ENCODE peak calls at places on chromosomes 6 and 20, in four cellular contexts. J is HFFc6, Z is OCI-LY7, K is PC-9. V is an unnamed sample.

GRCh38 chr6:160992323-160993314 is 1.1 kb downstream of the MAP3K4 start:
- DNase-seq in J (peak), Z (peak), K (peak), V (peak)

GRCh38 chr6:43274916-43275597 is 23.0 kb upstream of the SLC22A7 start:
- DNase-seq in J (no peak), Z (no peak), K (no peak), V (peak)

GRCh38 chr20:48538058-48538825 is 289.6 kb downstream of the PREX1 start:
- DNase-seq in J (peak), Z (no peak), K (peak), V (no peak)

GRCh38 chr6:165231581-165232276 is 77.7 kb downstream of the C6orf118 start:
- DNase-seq in J (no peak), Z (peak), K (no peak), V (peak)

GRCh38 chr20:38825901-38826625 is 20.6 kb downstream of the PPP1R16B start:
- DNase-seq in J (peak), Z (no peak), K (peak), V (no peak)

GRCh38 chr20:61459705-61460104 is 207.6 kb downstream of the CDH4 start:
- DNase-seq in J (no peak), Z (no peak), K (no peak), V (no peak)

GRCh38 chr6:56101141-56101553 is 146.2 kb downstream of the COL21A1 start:
- DNase-seq in J (peak), Z (no peak), K (peak), V (no peak)

GRCh38 chr20:63100401-63100925 is 93.7 kb upstream of the BHLHE23 start:
- DNase-seq in J (no peak), Z (no peak), K (no peak), V (no peak)

GRCh38 chr20:38766071-38766470 is 17.8 kb downstream of the ACTR5 start:
- DNase-seq in J (no peak), Z (no peak), K (no peak), V (no peak)

GRCh38 chr20:63138855-63139341 is 77.0 kb downstream of the YTHDF1 start:
- DNase-seq in J (no peak), Z (no peak), K (no peak), V (no peak)

GRCh38 chr6:83518946-83519489 is 6.7 kb downstream of the PRSS35 start:
- DNase-seq in J (peak), Z (no peak), K (no peak), V (no peak)

GRCh38 chr20:50845566-50846211 is 50.8 kb downstream of the BCAS4 start:
- DNase-seq in J (no peak), Z (no peak), K (no peak), V (no peak)

GRCh38 chr6:147709396-147710272 is 201.1 kb downstream of the SAMD5 start:
- DNase-seq in J (no peak), Z (no peak), K (no peak), V (no peak)

GRCh38 chr20:49557449-49557848 is 10.5 kb downstream of the PTGIS start:
- DNase-seq in J (peak), Z (no peak), K (no peak), V (no peak)

GRCh38 chr6:80969439-80969838 is 783.0 kb downstream of the TENT5A start:
- DNase-seq in J (peak), Z (no peak), K (no peak), V (no peak)

GRCh38 chr6:43823390-43823789 is 53.4 kb downstream of the VEGFA start:
- DNase-seq in J (no peak), Z (no peak), K (no peak), V (no peak)

GRCh38 chr6:168863467-168863866 is 390.2 kb downstream of the THBS2 start:
- DNase-seq in J (no peak), Z (no peak), K (no peak), V (no peak)

GRCh38 chr20:8647868-8648495 is 420.9 kb upstream of the PLCB4 start:
- DNase-seq in J (no peak), Z (peak), K (no peak), V (no peak)

GRCh38 chr20:19347943-19348456 is 135.6 kb downstream of the SLC24A3 start:
- DNase-seq in J (no peak), Z (no peak), K (no peak), V (no peak)

GRCh38 chr6:169854813-169855212 is 103.4 kb downstream of the ERMARD start:
- DNase-seq in J (no peak), Z (no peak), K (no peak), V (no peak)

GRCh38 chr6:40425192-40425919 is 161.8 kb downstream of the LRFN2 start:
- DNase-seq in J (no peak), Z (no peak), K (no peak), V (peak)

GRCh38 chr6:30238178-30238795 is 25.1 kb upstream of the TRIM26 start:
- DNase-seq in J (peak), Z (peak), K (no peak), V (no peak)

GRCh38 chr20:34859826-34860545 is 12.7 kb downstream of the GGT7 start:
- DNase-seq in J (no peak), Z (no peak), K (no peak), V (no peak)

V was measured in cerebellum.